ENCODE peak calls at places on chromosomes 13 and 19, in eight cellular contexts. Q is omental fat pad, P is tibial nerve, O is NCI-H226, K is choroid plexus epithelial cell, I is HCT116, X is A549, J is fibroblast of the aortic adventitia. Z is an unnamed sample.

GRCh38 chr19:19224852-19225494 is 13.2 kb downstream of the NCAN start:
- DNase-seq in Q (no peak), P (no peak), O (peak), K (peak), I (peak), X (peak), J (peak), Z (peak)

GRCh38 chr13:109145631-109146030 is 516.2 kb downstream of the MYO16 start:
- DNase-seq in Q (no peak), P (no peak), O (peak), K (peak), I (peak), X (peak), J (peak), Z (peak)

GRCh38 chr13:105442941-105443340 is 1092.5 kb downstream of the EFNB2 start:
- DNase-seq in Q (no peak), P (no peak), O (peak), K (peak), I (peak), X (peak), J (peak), Z (peak)

GRCh38 chr19:2561895-2562294 is 86.0 kb downstream of the GADD45B start:
- DNase-seq in Q (no peak), P (no peak), O (no peak), K (no peak), I (no peak), X (no peak), J (no peak), Z (no peak)

GRCh38 chr19:19966862-19967261 is 66.1 kb downstream of the ZNF93 start:
- DNase-seq in Q (no peak), P (no peak), O (no peak), K (no peak), I (no peak), X (no peak), J (no peak), Z (no peak)

GRCh38 chr19:49119411-49120324 is at the start of gene PPFIA3:
- DNase-seq in Q (no peak), P (peak), O (peak), K (peak), I (no peak), X (no peak), J (peak), Z (peak)

GRCh38 chr13:109938255-109938936 is 152.0 kb upstream of the IRS2 start:
- DNase-seq in Q (no peak), P (no peak), O (peak), K (peak), I (no peak), X (no peak), J (peak), Z (no peak)

GRCh38 chr19:45340899-45341453 is 426 bp downstream of the KLC3 start:
- DNase-seq in Q (no peak), P (no peak), O (no peak), K (peak), I (no peak), X (no peak), J (peak), Z (no peak)

GRCh38 chr19:47313754-47314133 is 4.1 kb downstream of the C5AR1 start:
- DNase-seq in Q (no peak), P (no peak), O (no peak), K (peak), I (no peak), X (no peak), J (no peak), Z (no peak)

GRCh38 chr13:106573855-106574254 is 5.9 kb upstream of the ARGLU1 start:
- DNase-seq in Q (no peak), P (peak), O (no peak), K (no peak), I (no peak), X (no peak), J (peak), Z (no peak)